ENCODE peak calls at places on chromosome 15, in four cellular contexts. K, D, J and B are unnamed samples.

GRCh38 chr15:29872716-29873115 is 50.4 kb upstream of the TJP1 start:
- DNase-seq in J (no peak), D (no peak), K (no peak), B (no peak)

GRCh38 chr15:63843901-63844317 is 10.2 kb upstream of the HERC1 start:
- DNase-seq in J (no peak), K (no peak), D (peak), B (no peak)

GRCh38 chr15:83118968-83119367 is 11.5 kb downstream of the TM6SF1 start:
- DNase-seq in J (no peak), D (no peak), K (no peak), B (no peak)

GRCh38 chr15:77550275-77551251 is 82.1 kb downstream of the LINGO1 start:
- DNase-seq in D (no peak), J (peak), K (no peak), B (peak)

GRCh38 chr15:89430530-89431341 is 65.6 kb downstream of the RHCG start:
- DNase-seq in D (peak), J (peak), K (peak), B (peak)

GRCh38 chr15:98744506-98744905 is 96.2 kb downstream of the IGF1R start:
- DNase-seq in J (no peak), D (no peak), K (no peak), B (no peak)

GRCh38 chr15:31277335-31278055 is 49.1 kb upstream of the KLF13 start:
- DNase-seq in J (no peak), K (peak), D (no peak), B (no peak)

GRCh38 chr15:69665641-69666091 is 213.0 kb downstream of the RPLP1 start:
- DNase-seq in D (no peak), J (no peak), K (no peak), B (peak)

GRCh38 chr15:99590913-99591646 is 25.3 kb downstream of the MEF2A start:
- DNase-seq in K (no peak), D (no peak), J (no peak), B (no peak)

GRCh38 chr15:64369078-64369607 is 12.1 kb downstream of the PCLAF start:
- DNase-seq in K (no peak), J (no peak), D (peak), B (no peak)

GRCh38 chr15:45635191-45635638 is 386 bp downstream of the SQOR start:
- DNase-seq in D (no peak), J (peak), K (peak), B (peak)

GRCh38 chr15:50096158-50096821 is 22.7 kb downstream of the ATP8B4 start:
- DNase-seq in D (no peak), K (no peak), J (no peak), B (no peak)

GRCh38 chr15:79042213-79042928 is 48.2 kb downstream of the RASGRF1 start:
- DNase-seq in K (no peak), J (no peak), D (no peak), B (no peak)

GRCh38 chr15:59260090-59260489 is 53.4 kb downstream of the LDHAL6B start:
- DNase-seq in D (no peak), J (no peak), K (no peak), B (no peak)

GRCh38 chr15:42749266-42749665 is 12.3 kb upstream of the CDAN1 start:
- DNase-seq in J (no peak), D (no peak), K (no peak), B (no peak)

GRCh38 chr15:38670142-38671002 is 105.8 kb upstream of the RASGRP1 start:
- DNase-seq in J (no peak), K (no peak), D (no peak), B (no peak)

GRCh38 chr15:51879555-51879954 is 50.1 kb downstream of the TMOD3 start:
- DNase-seq in D (peak), K (no peak), J (no peak), B (no peak)

GRCh38 chr15:74326759-74327158 is 40.7 kb downstream of the CYP11A1 start:
- DNase-seq in K (peak), D (peak), J (no peak), B (no peak)

GRCh38 chr15:80182611-80183210 is 29.9 kb downstream of the FAH start:
- DNase-seq in D (peak), J (no peak), K (no peak), B (no peak)

GRCh38 chr15:60340207-60340921 is 57.4 kb downstream of the ANXA2 start:
- DNase-seq in D (no peak), J (no peak), K (no peak), B (no peak)

GRCh38 chr15:64742385-64742784 is 33.0 kb downstream of the RBPMS2 start:
- DNase-seq in J (no peak), K (no peak), D (no peak), B (no peak)

GRCh38 chr15:34665498-34666116 is 82.2 kb upstream of the GOLGA8B start:
- DNase-seq in D (no peak), K (no peak), J (no peak), B (no peak)

GRCh38 chr15:69082041-69082502 is 67.6 kb downstream of the NOX5 start:
- DNase-seq in K (no peak), D (peak), J (no peak), B (no peak)

GRCh38 chr15:36884404-36885335 is 215.7 kb downstream of the MEIS2 start:
- DNase-seq in K (no peak), D (no peak), J (no peak), B (no peak)

GRCh38 chr15:85542895-85543331 is 162.5 kb downstream of the AKAP13 start:
- DNase-seq in J (peak), D (peak), K (no peak), B (no peak)

GRCh38 chr15:34616613-34617012 is 33.2 kb upstream of the GOLGA8B start:
- DNase-seq in D (peak), K (no peak), J (no peak), B (peak)

GRCh38 chr15:88652456-88653199 is 13.8 kb downstream of the ISG20 start:
- DNase-seq in J (no peak), K (peak), D (no peak), B (no peak)

GRCh38 chr15:51390239-51390931 is 48.9 kb downstream of the GLDN start:
- DNase-seq in D (no peak), J (no peak), K (no peak), B (no peak)

GRCh38 chr15:98970799-98971198 is 36.8 kb downstream of the PGPEP1L start:
- DNase-seq in K (no peak), D (no peak), J (no peak), B (no peak)

GRCh38 chr15:65416845-65417416 is 5.8 kb downstream of the IGDCC4 start:
- DNase-seq in K (no peak), D (peak), J (no peak), B (no peak)

GRCh38 chr15:77024273-77025065 is 29.5 kb downstream of the PSTPIP1 start:
- DNase-seq in J (peak), D (peak), K (peak), B (peak)

GRCh38 chr15:29942548-29942947 is 120.3 kb upstream of the TJP1 start:
- DNase-seq in D (no peak), K (no peak), J (no peak), B (no peak)

GRCh38 chr15:37061996-37062395 is 38.4 kb downstream of the MEIS2 start:
- DNase-seq in K (no peak), D (no peak), J (no peak), B (no peak)